ENCODE peak calls at places on chromosome 13, in five cellular contexts. H is CD8-positive, alpha-beta memory T cell; G is OCI-LY7; K is right cardiac atrium; T is HCT116. F is an unnamed sample.

GRCh38 chr13:91346848-91347211 is 657 bp upstream of the MIR17HG start:
- DNase-seq in K (no peak), H (peak; percentile 19), G (peak; percentile 97), T (no peak), F (peak; percentile 71)

GRCh38 chr13:49791753-49792549 is 531 bp downstream of the KPNA3 start:
- DNase-seq in H (no peak), K (peak; percentile 53), T (no peak), G (peak; percentile 70), F (peak; percentile 78)

GRCh38 chr13:60572003-60572792 is 175.2 kb downstream of the TDRD3 start:
- DNase-seq in H (no peak), G (no peak), T (no peak), K (no peak), F (no peak)

GRCh38 chr13:34452831-34453230 is 489.2 kb upstream of the NBEA start:
- DNase-seq in K (no peak), H (no peak), G (no peak), T (no peak), F (no peak)

GRCh38 chr13:23867027-23867491 is 22.1 kb downstream of the MIPEP start:
- DNase-seq in G (no peak), T (no peak), H (no peak), K (no peak), F (no peak)

GRCh38 chr13:41835871-41836270 is 125.0 kb downstream of the VWA8 start:
- DNase-seq in T (no peak), K (no peak), G (no peak), H (no peak), F (no peak)

GRCh38 chr13:23321534-23322241 is 111.8 kb downstream of the SACS start:
- DNase-seq in K (peak; percentile 75), G (no peak), H (no peak), T (peak; percentile 26), F (peak; percentile 27)

GRCh38 chr13:33017410-33017929 is 1.2 kb downstream of the KL start:
- DNase-seq in H (peak; percentile 5), T (no peak), K (peak; percentile 43), G (peak; percentile 30), F (peak; percentile 5)

GRCh38 chr13:29513002-29513980 is 82.2 kb downstream of the SLC7A1 start:
- DNase-seq in T (no peak), K (no peak), G (no peak), H (no peak), F (no peak)

GRCh38 chr13:54950546-54950945 is 1921.9 kb downstream of the OLFM4 start:
- DNase-seq in H (no peak), G (no peak), T (no peak), K (no peak), F (no peak)

GRCh38 chr13:110503037-110503901 is 58.3 kb downstream of the RAB20 start:
- DNase-seq in H (no peak), T (no peak), K (no peak), G (no peak), F (peak; percentile 74)

GRCh38 chr13:29849731-29850212 is 645 bp downstream of the UBL3 start:
- DNase-seq in G (no peak), K (peak; percentile 58), T (no peak), H (peak; percentile 30), F (no peak)

GRCh38 chr13:23959231-23959862 is 62.0 kb upstream of the C1QTNF9B start:
- DNase-seq in G (no peak), H (no peak), K (no peak), T (no peak), F (no peak)

GRCh38 chr13:112117258-112117954 is 50.5 kb downstream of the SOX1 start:
- DNase-seq in G (no peak), K (no peak), T (no peak), H (no peak), F (no peak)

GRCh38 chr13:30679483-30680330 is 55.6 kb upstream of the ALOX5AP start:
- DNase-seq in K (no peak), T (no peak), G (peak; percentile 69), H (peak; percentile 9), F (peak; percentile 72)

GRCh38 chr13:23674795-23675640 is 104.8 kb downstream of the TNFRSF19 start:
- DNase-seq in T (no peak), G (no peak), H (no peak), K (no peak), F (no peak)

GRCh38 chr13:42707596-42707995 is 73.8 kb upstream of the FAM216B start:
- DNase-seq in K (no peak), H (no peak), G (no peak), T (no peak), F (no peak)

GRCh38 chr13:77391475-77391874 is 64.6 kb upstream of the MYCBP2 start:
- DNase-seq in K (no peak), H (no peak), G (no peak), T (no peak), F (no peak)

GRCh38 chr13:72726721-72727416 is 560 bp downstream of the MZT1 start:
- DNase-seq in T (peak; percentile 2), H (peak; percentile 54), K (peak; percentile 51), G (peak; percentile 70), F (peak; percentile 81)

GRCh38 chr13:60384911-60385310 is 12.1 kb upstream of the TDRD3 start:
- DNase-seq in T (no peak), H (no peak), K (no peak), G (no peak), F (no peak)

GRCh38 chr13:19845758-19846157 is 17.7 kb downstream of the ZMYM5 start:
- DNase-seq in H (no peak), K (no peak), G (no peak), T (peak; percentile 77), F (no peak)

GRCh38 chr13:61170791-61171330 is 244.8 kb downstream of the PCDH20 start:
- DNase-seq in H (no peak), G (no peak), T (no peak), K (no peak), F (no peak)

GRCh38 chr13:110359840-110360301 is 52.8 kb downstream of the COL4A2 start:
- DNase-seq in G (no peak), T (no peak), K (no peak), H (no peak), F (no peak)

GRCh38 chr13:48879854-48880253 is 95.9 kb upstream of the FNDC3A start:
- DNase-seq in K (no peak), H (no peak), T (no peak), G (no peak), F (no peak)

GRCh38 chr13:33745370-33746324 is 72.3 kb upstream of the RFC3 start:
- DNase-seq in G (peak; percentile 94), K (no peak), T (no peak), H (no peak), F (peak; percentile 97)

GRCh38 chr13:40064723-40065122 is 409.3 kb downstream of the COG6 start:
- DNase-seq in T (no peak), H (no peak), G (no peak), K (peak; percentile 28), F (no peak)

GRCh38 chr13:98300956-98301641 is 124.0 kb upstream of the RNF113B start:
- DNase-seq in K (no peak), G (no peak), H (no peak), T (no peak), F (no peak)

GRCh38 chr13:84994582-84994981 is 804.6 kb downstream of the SLITRK6 start:
- DNase-seq in K (no peak), H (no peak), G (no peak), T (no peak), F (no peak)

GRCh38 chr13:39527961-39528720 is 74.9 kb downstream of the LHFPL6 start:
- DNase-seq in K (peak; percentile 25), T (peak; percentile 18), G (no peak), H (no peak), F (no peak)

GRCh38 chr13:113182046-113182445 is 23.6 kb downstream of the PROZ start:
- DNase-seq in G (no peak), K (no peak), T (no peak), H (no peak), F (no peak)

GRCh38 chr13:34364633-34365032 is 546.7 kb downstream of the RFC3 start:
- DNase-seq in G (no peak), K (no peak), H (no peak), T (no peak), F (no peak)

GRCh38 chr13:113904411-113904810 is 40.5 kb upstream of the GAS6 start:
- DNase-seq in H (no peak), G (no peak), K (peak; percentile 61), T (no peak), F (peak; percentile 74)

GRCh38 chr13:23888658-23889597 is at the start of gene MIPEP:
- DNase-seq in K (peak; percentile 95), T (peak; percentile 88), G (peak; percentile 95), H (peak; percentile 82), F (peak; percentile 98)

GRCh38 chr13:29319451-29319850 is 276.0 kb downstream of the SLC7A1 start:
- DNase-seq in T (no peak), G (no peak), K (no peak), H (no peak), F (no peak)

F was measured in Karpas-422.